ENCODE peak calls at places on chromosomes 12 and 14, in four cellular contexts. W is HCT116, C is left colon, G is HT1080. M is an unnamed sample.

GRCh38 chr14:52895000-52895399 is 55.9 kb downstream of the FERMT2 start:
- DNase-seq in W (peak), C (no peak), G (peak), M (no peak)

GRCh38 chr12:98440165-98440581 is 75.2 kb upstream of the TMPO start:
- DNase-seq in W (no peak), C (peak), G (peak), M (peak)

GRCh38 chr14:58718226-58718625 is 80.5 kb downstream of the DACT1 start:
- DNase-seq in W (no peak), C (no peak), G (no peak), M (no peak)

GRCh38 chr12:113346387-113346786 is 11.5 kb upstream of the SLC8B1 start:
- DNase-seq in W (no peak), C (no peak), G (no peak), M (no peak)

GRCh38 chr12:31406345-31406744 is 80.4 kb upstream of the SINHCAF start:
- DNase-seq in W (no peak), C (no peak), G (no peak), M (no peak)

GRCh38 chr12:31362115-31362758 is 36.3 kb upstream of the SINHCAF start:
- DNase-seq in W (no peak), C (peak), G (no peak), M (no peak)

GRCh38 chr12:129186952-129187351 is 333.7 kb downstream of the GLT1D1 start:
- DNase-seq in W (no peak), C (no peak), G (peak), M (no peak)

GRCh38 chr14:66600416-66600815 is 92.5 kb downstream of the GPHN start:
- DNase-seq in W (no peak), C (no peak), G (no peak), M (no peak)

GRCh38 chr12:12779529-12779928 is 5.9 kb upstream of the APOLD1 start:
- DNase-seq in W (no peak), C (no peak), G (peak), M (peak)

GRCh38 chr14:104286086-104286485 is 147.7 kb downstream of the KIF26A start:
- DNase-seq in W (no peak), C (no peak), G (no peak), M (no peak)

GRCh38 chr14:77469539-77469938 is 11.6 kb downstream of the AHSA1 start:
- DNase-seq in W (no peak), C (no peak), G (no peak), M (no peak)

GRCh38 chr12:106039242-106039641 is 99.5 kb downstream of the NUAK1 start:
- DNase-seq in W (no peak), C (no peak), G (no peak), M (no peak)

GRCh38 chr14:98808494-98809407 is 463.2 kb downstream of the BCL11B start:
- DNase-seq in W (no peak), C (no peak), G (no peak), M (no peak)

GRCh38 chr14:83483063-83483462 is 1949.4 kb upstream of the SEL1L start:
- DNase-seq in W (no peak), C (no peak), G (peak), M (no peak)

GRCh38 chr12:115343008-115343407 is 659.0 kb upstream of the TBX3 start:
- DNase-seq in W (no peak), C (no peak), G (no peak), M (no peak)

GRCh38 chr14:61472801-61473376 is 151.5 kb downstream of the PRKCH start:
- DNase-seq in W (no peak), C (no peak), G (peak), M (no peak)

GRCh38 chr14:51018521-51018920 is 74.2 kb upstream of the PYGL start:
- DNase-seq in W (no peak), C (no peak), G (no peak), M (no peak)

GRCh38 chr14:49512147-49512551 is 74.0 kb downstream of the RPS29 start:
- DNase-seq in W (peak), C (no peak), G (peak), M (peak)

GRCh38 chr12:17358850-17359249 is 731.1 kb downstream of the RERGL start:
- DNase-seq in W (no peak), C (no peak), G (no peak), M (no peak)

GRCh38 chr12:104201238-104202001 is 14.2 kb upstream of the TXNRD1 start:
- DNase-seq in W (peak), C (no peak), G (peak), M (peak)

GRCh38 chr12:113381237-113381636 is 22.4 kb downstream of the SDS start:
- DNase-seq in W (no peak), C (no peak), G (no peak), M (no peak)